ENCODE peak calls at places on chromosome 9, in five cellular contexts. One of them, this sample, is unnamed.

GRCh38 chr9:27483576-27483975 is 40.5 kb upstream of the IFNK start:
- DNase-seq in upper lobe of right lung: no peak
- DNase-seq in HFFc6: no peak
- DNase-seq in cardiac muscle cell: no peak
- DNase-seq in PC-3: no peak
- DNase-seq in this sample: no peak

GRCh38 chr9:29830815-29831214 is 2257.5 kb upstream of the C9orf72 start:
- DNase-seq in PC-3: peak; percentile 52
- DNase-seq in cardiac muscle cell: peak; percentile 14
- DNase-seq in upper lobe of right lung: no peak
- DNase-seq in HFFc6: peak; percentile 53
- DNase-seq in this sample: no peak

GRCh38 chr9:135077497-135078200 is 9.8 kb upstream of the OLFM1 start:
- DNase-seq in PC-3: peak; percentile 3
- DNase-seq in cardiac muscle cell: peak; percentile 45
- DNase-seq in upper lobe of right lung: peak; percentile 66
- DNase-seq in HFFc6: peak; percentile 25
- DNase-seq in this sample: peak; percentile 84

GRCh38 chr9:115524467-115525059 is 406.6 kb upstream of the TNC start:
- DNase-seq in PC-3: peak; percentile 77
- DNase-seq in upper lobe of right lung: no peak
- DNase-seq in HFFc6: peak; percentile 57
- DNase-seq in cardiac muscle cell: peak; percentile 84
- DNase-seq in this sample: no peak

GRCh38 chr9:16510506-16510905 is 360.0 kb downstream of the BNC2 start:
- DNase-seq in cardiac muscle cell: no peak
- DNase-seq in PC-3: peak; percentile 13
- DNase-seq in HFFc6: no peak
- DNase-seq in upper lobe of right lung: no peak
- DNase-seq in this sample: no peak

GRCh38 chr9:101751895-101752294 is 13.4 kb upstream of the GRIN3A start:
- DNase-seq in cardiac muscle cell: no peak
- DNase-seq in upper lobe of right lung: no peak
- DNase-seq in PC-3: no peak
- DNase-seq in HFFc6: no peak
- DNase-seq in this sample: no peak

GRCh38 chr9:137077758-137078693 is 709 bp downstream of the UAP1L1 start:
- DNase-seq in cardiac muscle cell: peak; percentile 13
- DNase-seq in PC-3: no peak
- DNase-seq in HFFc6: no peak
- DNase-seq in upper lobe of right lung: peak; percentile 78
- DNase-seq in this sample: no peak

GRCh38 chr9:6109571-6109970 is 94.1 kb upstream of the RANBP6 start:
- DNase-seq in HFFc6: no peak
- DNase-seq in PC-3: no peak
- DNase-seq in upper lobe of right lung: no peak
- DNase-seq in cardiac muscle cell: no peak
- DNase-seq in this sample: no peak

GRCh38 chr9:109035684-109036423 is 22.6 kb upstream of the CTNNAL1 start:
- DNase-seq in upper lobe of right lung: no peak
- DNase-seq in HFFc6: peak; percentile 81
- DNase-seq in PC-3: peak; percentile 86
- DNase-seq in cardiac muscle cell: peak; percentile 84
- DNase-seq in this sample: no peak

GRCh38 chr9:14532716-14533115 is 160.5 kb downstream of the ZDHHC21 start:
- DNase-seq in HFFc6: no peak
- DNase-seq in PC-3: peak; percentile 44
- DNase-seq in upper lobe of right lung: no peak
- DNase-seq in cardiac muscle cell: no peak
- DNase-seq in this sample: no peak

GRCh38 chr9:129624168-129624759 is 1.7 kb upstream of the NTMT1 start:
- DNase-seq in upper lobe of right lung: peak; percentile 83
- DNase-seq in cardiac muscle cell: peak; percentile 59
- DNase-seq in HFFc6: peak; percentile 36
- DNase-seq in PC-3: peak; percentile 58
- DNase-seq in this sample: peak; percentile 90

GRCh38 chr9:118318770-118319443 is 614.7 kb downstream of the TLR4 start:
- DNase-seq in cardiac muscle cell: no peak
- DNase-seq in PC-3: peak; percentile 15
- DNase-seq in upper lobe of right lung: no peak
- DNase-seq in HFFc6: no peak
- DNase-seq in this sample: no peak

GRCh38 chr9:89528131-89528530 is 30.2 kb upstream of the SEMA4D start:
- DNase-seq in cardiac muscle cell: no peak
- DNase-seq in HFFc6: no peak
- DNase-seq in upper lobe of right lung: no peak
- DNase-seq in PC-3: no peak
- DNase-seq in this sample: no peak

GRCh38 chr9:133916159-133916541 is 76.0 kb downstream of the VAV2 start:
- DNase-seq in upper lobe of right lung: no peak
- DNase-seq in cardiac muscle cell: peak; percentile 60
- DNase-seq in HFFc6: no peak
- DNase-seq in PC-3: no peak
- DNase-seq in this sample: no peak

GRCh38 chr9:97706246-97706645 is 9.1 kb upstream of the XPA start:
- DNase-seq in cardiac muscle cell: no peak
- DNase-seq in HFFc6: no peak
- DNase-seq in PC-3: no peak
- DNase-seq in upper lobe of right lung: no peak
- DNase-seq in this sample: no peak

GRCh38 chr9:130905902-130906726 is 9.5 kb upstream of the QRFP start:
- DNase-seq in PC-3: no peak
- DNase-seq in upper lobe of right lung: no peak
- DNase-seq in HFFc6: no peak
- DNase-seq in cardiac muscle cell: no peak
- DNase-seq in this sample: no peak

GRCh38 chr9:120100595-120100994 is 479.4 kb downstream of the CDK5RAP2 start:
- DNase-seq in PC-3: no peak
- DNase-seq in HFFc6: no peak
- DNase-seq in upper lobe of right lung: no peak
- DNase-seq in cardiac muscle cell: no peak
- DNase-seq in this sample: no peak

GRCh38 chr9:32579706-32580331 is 6.9 kb upstream of the NDUFB6 start:
- DNase-seq in cardiac muscle cell: peak; percentile 68
- DNase-seq in PC-3: peak; percentile 67
- DNase-seq in HFFc6: peak; percentile 40
- DNase-seq in upper lobe of right lung: peak; percentile 73
- DNase-seq in this sample: peak; percentile 87

GRCh38 chr9:108634164-108634563 is 221.6 kb downstream of the ACTL7B start:
- DNase-seq in PC-3: peak; percentile 37
- DNase-seq in cardiac muscle cell: peak; percentile 57
- DNase-seq in HFFc6: no peak
- DNase-seq in upper lobe of right lung: no peak
- DNase-seq in this sample: no peak

GRCh38 chr9:124005372-124005771 is 6.2 kb upstream of the LHX2 start:
- DNase-seq in upper lobe of right lung: no peak
- DNase-seq in HFFc6: no peak
- DNase-seq in PC-3: no peak
- DNase-seq in cardiac muscle cell: no peak
- DNase-seq in this sample: no peak

GRCh38 chr9:90141723-90142122 is 500.9 kb downstream of the DIRAS2 start:
- DNase-seq in PC-3: peak; percentile 31
- DNase-seq in HFFc6: no peak
- DNase-seq in upper lobe of right lung: no peak
- DNase-seq in cardiac muscle cell: peak; percentile 40
- DNase-seq in this sample: no peak

GRCh38 chr9:79976501-79977444 is 405.0 kb downstream of the TLE4 start:
- DNase-seq in PC-3: no peak
- DNase-seq in HFFc6: no peak
- DNase-seq in upper lobe of right lung: no peak
- DNase-seq in cardiac muscle cell: no peak
- DNase-seq in this sample: no peak

GRCh38 chr9:134670042-134670525 is 28.5 kb downstream of the COL5A1 start:
- DNase-seq in cardiac muscle cell: peak; percentile 79
- DNase-seq in PC-3: peak; percentile 81
- DNase-seq in HFFc6: peak; percentile 92
- DNase-seq in upper lobe of right lung: no peak
- DNase-seq in this sample: no peak

GRCh38 chr9:22214497-22215031 is 205.5 kb upstream of the CDKN2B start:
- DNase-seq in upper lobe of right lung: no peak
- DNase-seq in HFFc6: peak; percentile 57
- DNase-seq in cardiac muscle cell: no peak
- DNase-seq in PC-3: peak; percentile 31
- DNase-seq in this sample: no peak

GRCh38 chr9:14880951-14881465 is 29.2 kb downstream of the FREM1 start:
- DNase-seq in HFFc6: no peak
- DNase-seq in upper lobe of right lung: no peak
- DNase-seq in cardiac muscle cell: peak; percentile 76
- DNase-seq in PC-3: no peak
- DNase-seq in this sample: no peak

GRCh38 chr9:85202596-85202995 is 533.1 kb downstream of the NTRK2 start:
- DNase-seq in HFFc6: no peak
- DNase-seq in cardiac muscle cell: peak; percentile 92
- DNase-seq in PC-3: no peak
- DNase-seq in upper lobe of right lung: no peak
- DNase-seq in this sample: no peak

GRCh38 chr9:124834586-124834985 is 18.7 kb upstream of the WDR38 start:
- DNase-seq in cardiac muscle cell: no peak
- DNase-seq in HFFc6: peak; percentile 45
- DNase-seq in PC-3: peak; percentile 85
- DNase-seq in upper lobe of right lung: no peak
- DNase-seq in this sample: no peak

GRCh38 chr9:129491486-129491855 is 129.4 kb downstream of the C9orf50 start:
- DNase-seq in PC-3: no peak
- DNase-seq in upper lobe of right lung: peak; percentile 83
- DNase-seq in HFFc6: no peak
- DNase-seq in cardiac muscle cell: no peak
- DNase-seq in this sample: no peak

GRCh38 chr9:121107041-121107440 is 32.3 kb downstream of the CNTRL start:
- DNase-seq in HFFc6: peak; percentile 9
- DNase-seq in PC-3: peak; percentile 27
- DNase-seq in upper lobe of right lung: no peak
- DNase-seq in cardiac muscle cell: peak; percentile 29
- DNase-seq in this sample: no peak

GRCh38 chr9:116726606-116727005 is 39.5 kb downstream of the TRIM32 start:
- DNase-seq in HFFc6: no peak
- DNase-seq in PC-3: no peak
- DNase-seq in cardiac muscle cell: no peak
- DNase-seq in upper lobe of right lung: no peak
- DNase-seq in this sample: no peak

GRCh38 chr9:94630833-94631232 is 8.5 kb downstream of the FBP1 start:
- DNase-seq in HFFc6: no peak
- DNase-seq in cardiac muscle cell: no peak
- DNase-seq in upper lobe of right lung: no peak
- DNase-seq in PC-3: peak; percentile 88
- DNase-seq in this sample: no peak

GRCh38 chr9:81377310-81377709 is 312.0 kb downstream of the TLE1 start:
- DNase-seq in PC-3: no peak
- DNase-seq in upper lobe of right lung: no peak
- DNase-seq in cardiac muscle cell: no peak
- DNase-seq in HFFc6: no peak
- DNase-seq in this sample: no peak

GRCh38 chr9:87167616-87168015 is 220.3 kb upstream of the GAS1 start:
- DNase-seq in HFFc6: peak; percentile 7
- DNase-seq in upper lobe of right lung: no peak
- DNase-seq in PC-3: no peak
- DNase-seq in cardiac muscle cell: no peak
- DNase-seq in this sample: no peak

DNA sequence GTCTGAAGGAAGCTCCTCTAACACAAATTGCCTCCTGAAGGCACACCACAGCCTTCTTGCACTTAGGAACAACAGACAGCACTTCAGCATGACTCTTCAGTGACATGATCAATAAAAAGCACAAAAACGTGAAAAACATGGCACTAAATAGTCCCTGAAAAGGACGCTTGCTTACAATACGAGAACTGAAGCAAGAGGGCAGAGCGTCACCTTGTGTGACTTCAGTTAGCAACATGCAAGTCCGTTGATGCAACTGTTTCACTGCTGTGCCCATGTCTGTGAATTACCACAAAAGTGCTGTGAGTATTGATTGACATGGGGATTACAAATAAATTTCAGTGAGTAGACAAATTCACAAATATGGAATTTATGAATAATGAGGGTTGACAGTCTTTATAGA is 219.9 kb upstream of the GAS1 start:
- DNase-seq in HFFc6: no peak
- DNase-seq in cardiac muscle cell: no peak
- DNase-seq in upper lobe of right lung: no peak
- DNase-seq in PC-3: no peak
- DNase-seq in this sample: no peak
- TF ChIP-seq CTCF in HFFc6: no peak
- TF ChIP-seq CTCF in cardiac muscle cell: no peak
- TF ChIP-seq CTCF in upper lobe of right lung: no peak
- TF ChIP-seq CTCF in PC-3: no peak
- TF ChIP-seq CTCF in this sample: no peak

GRCh38 chr9:34957492-34958410 is at the start of gene PHF24:
- DNase-seq in PC-3: no peak
- DNase-seq in upper lobe of right lung: no peak
- DNase-seq in cardiac muscle cell: peak; percentile 26
- DNase-seq in HFFc6: no peak
- DNase-seq in this sample: no peak
- TF ChIP-seq CTCF in PC-3: no peak
- TF ChIP-seq CTCF in upper lobe of right lung: no peak
- TF ChIP-seq CTCF in cardiac muscle cell: no peak
- TF ChIP-seq CTCF in HFFc6: no peak
- TF ChIP-seq CTCF in this sample: peak; percentile 18

GRCh38 chr9:12784461-12785250 is 9.8 kb downstream of the LURAP1L start:
- DNase-seq in HFFc6: peak; percentile 95
- DNase-seq in upper lobe of right lung: peak; percentile 68
- DNase-seq in PC-3: peak; percentile 96
- DNase-seq in cardiac muscle cell: peak; percentile 56
- DNase-seq in this sample: no peak
- TF ChIP-seq CTCF in HFFc6: no peak
- TF ChIP-seq CTCF in upper lobe of right lung: no peak
- TF ChIP-seq CTCF in PC-3: no peak
- TF ChIP-seq CTCF in cardiac muscle cell: no peak
- TF ChIP-seq CTCF in this sample: no peak

DNA sequence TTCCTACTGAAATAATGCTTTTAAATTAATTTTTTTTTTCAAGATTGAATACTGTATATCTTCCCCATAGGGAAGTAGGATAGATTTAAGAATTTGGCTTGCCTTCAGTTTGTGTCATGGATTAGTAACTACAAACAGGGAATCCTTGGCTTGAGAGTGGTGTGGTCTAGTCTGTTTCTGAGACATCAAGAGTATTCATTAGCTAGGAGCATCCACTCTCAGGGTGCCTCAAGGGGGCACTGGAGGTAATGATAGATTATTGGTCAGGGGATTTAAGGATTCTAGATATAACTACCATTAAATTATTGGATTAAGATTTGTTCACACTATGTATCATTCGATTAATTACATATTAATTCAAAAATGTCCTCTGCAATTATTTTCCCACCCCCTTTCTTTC is 91.8 kb upstream of the TXNDC8 start:
- DNase-seq in upper lobe of right lung: no peak
- DNase-seq in HFFc6: no peak
- DNase-seq in PC-3: peak; percentile 19
- DNase-seq in cardiac muscle cell: no peak
- DNase-seq in this sample: no peak
- TF ChIP-seq CTCF in upper lobe of right lung: no peak
- TF ChIP-seq CTCF in HFFc6: peak; percentile 58
- TF ChIP-seq CTCF in PC-3: peak; percentile 37
- TF ChIP-seq CTCF in cardiac muscle cell: peak; percentile 20
- TF ChIP-seq CTCF in this sample: no peak

This sample was measured in osteocyte.